ENCODE peak calls at places on chromosomes 16 and 17, in five cellular contexts. P is PC-3, K is fibroblast of lung, S is breast epithelium, E is ascending aorta. J is an unnamed sample.

GRCh38 chr17:29559640-29560039 is 7.2 kb downstream of the ABHD15 start:
- DNase-seq in S (no peak), K (no peak), E (no peak), P (no peak), J (no peak)

GRCh38 chr17:4480929-4481898 is 17.5 kb upstream of the SPNS2 start:
- DNase-seq in E (no peak), S (no peak), P (no peak), K (no peak), J (no peak)

GRCh38 chr17:34117332-34117731 is 137.8 kb upstream of the CCL2 start:
- DNase-seq in K (no peak), P (no peak), E (no peak), S (no peak), J (no peak)

GRCh38 chr16:16127469-16128116 is 95.7 kb downstream of the ABCC6 start:
- DNase-seq in K (peak; percentile 58), P (peak; percentile 74), S (no peak), E (no peak), J (peak; percentile 24)

GRCh38 chr16:57167537-57167936 is 18.3 kb downstream of the PSME3IP1 start:
- DNase-seq in K (no peak), E (no peak), S (no peak), P (no peak), J (no peak)

GRCh38 chr17:76642994-76643393 is 563 bp downstream of the ST6GALNAC1 start:
- DNase-seq in K (no peak), S (no peak), P (no peak), E (no peak), J (no peak)

GRCh38 chr16:27462200-27462845 is 60.3 kb downstream of the IL21R start:
- DNase-seq in P (no peak), S (no peak), K (no peak), E (no peak), J (no peak)

GRCh38 chr16:28998837-28999236 is 14.0 kb downstream of the LAT start:
- DNase-seq in K (no peak), P (no peak), E (no peak), S (no peak), J (no peak)

GRCh38 chr17:46773676-46774075 is 44.8 kb downstream of the WNT3 start:
- DNase-seq in P (no peak), E (no peak), S (no peak), K (no peak), J (no peak)

GRCh38 chr17:31680126-31680525 is 178.9 kb downstream of the COPRS start:
- DNase-seq in P (no peak), S (no peak), E (no peak), K (no peak), J (no peak)

GRCh38 chr16:2364638-2365210 is 24.2 kb upstream of the ABCA3 start:
- DNase-seq in P (peak; percentile 4), K (peak; percentile 9), S (no peak), E (no peak), J (no peak)

GRCh38 chr17:82545071-82545462 is 25.5 kb downstream of the FOXK2 start:
- DNase-seq in E (no peak), S (no peak), P (no peak), K (no peak), J (no peak)

GRCh38 chr17:1905190-1905919 is 75.5 kb downstream of the RPA1 start:
- DNase-seq in E (no peak), K (peak; percentile 11), S (no peak), P (no peak), J (no peak)

GRCh38 chr17:62032480-62032879 is 32.6 kb downstream of the MED13 start:
- DNase-seq in E (no peak), P (no peak), S (no peak), K (no peak), J (no peak)

GRCh38 chr17:14209215-14209614 is 27.4 kb downstream of the CDRT15 start:
- DNase-seq in S (no peak), P (no peak), K (no peak), E (no peak), J (no peak)

GRCh38 chr17:1590031-1590746 is 27.6 kb upstream of the PITPNA start:
- DNase-seq in P (peak; percentile 84), S (no peak), K (peak; percentile 88), E (no peak), J (peak; percentile 53)

DNA sequence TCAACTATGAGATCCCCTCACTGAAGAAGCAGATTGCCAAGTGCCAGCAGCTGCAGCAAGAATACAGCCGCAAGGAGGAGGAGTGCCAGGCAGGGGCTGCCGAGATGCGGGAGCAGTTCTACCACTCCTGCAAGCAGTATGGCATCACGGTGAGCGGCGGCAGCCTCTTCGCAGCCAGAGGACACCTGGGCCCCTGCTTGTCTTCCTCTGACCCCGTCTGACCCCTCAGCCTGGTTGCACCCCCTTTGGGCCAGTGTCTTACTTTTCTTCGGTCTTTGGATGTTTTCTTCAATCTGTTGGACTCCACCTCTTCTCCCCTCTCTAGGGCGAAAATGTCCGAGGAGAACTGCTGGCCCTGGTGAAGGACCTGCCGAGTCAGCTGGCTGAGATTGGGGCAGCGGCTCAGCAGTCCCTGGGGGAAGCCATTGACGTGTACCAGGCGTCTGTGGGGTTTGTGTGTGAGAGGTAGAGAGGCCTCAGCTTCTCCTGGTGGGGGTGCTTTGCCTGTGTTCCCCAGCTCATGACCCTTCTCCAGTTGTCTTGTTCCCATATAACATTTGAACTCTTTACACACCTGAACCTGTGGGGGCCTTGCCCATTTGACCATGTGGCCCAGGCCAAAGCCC is 4.4 kb downstream of the CDK5RAP3 start:
- DNase-seq in E (no peak), S (no peak), P (no peak), K (no peak), J (no peak)
- TF ChIP-seq CTCF in E (no peak), S (no peak), P (no peak), K (no peak), J (no peak)

DNA sequence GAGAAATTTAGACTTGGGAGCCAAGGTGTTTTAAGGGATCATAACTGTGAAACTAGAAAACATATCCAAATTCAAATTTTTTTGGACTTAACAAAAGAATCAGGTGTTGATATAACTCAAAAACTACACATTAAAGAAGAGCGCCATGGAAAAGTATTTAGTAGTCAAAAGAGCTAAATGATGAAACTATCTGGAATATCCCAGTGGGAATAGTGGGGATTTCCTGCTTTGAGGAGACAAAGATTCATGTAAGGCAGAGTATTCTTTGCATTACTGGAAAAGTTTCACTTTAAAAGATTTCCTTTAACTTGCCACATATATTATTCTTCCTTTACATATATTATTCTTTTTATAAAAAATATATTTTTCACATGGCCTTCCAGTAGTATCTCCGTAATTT is 40.3 kb upstream of the VPS4A start:
- DNase-seq in S (no peak), P (no peak), K (no peak), E (no peak), J (no peak)
- H3K27ac ChIP-seq in S (no peak overlapping the region), P (no peak overlapping the region), K (no peak overlapping the region), E (no peak overlapping the region), J (no peak overlapping the region)

DNA sequence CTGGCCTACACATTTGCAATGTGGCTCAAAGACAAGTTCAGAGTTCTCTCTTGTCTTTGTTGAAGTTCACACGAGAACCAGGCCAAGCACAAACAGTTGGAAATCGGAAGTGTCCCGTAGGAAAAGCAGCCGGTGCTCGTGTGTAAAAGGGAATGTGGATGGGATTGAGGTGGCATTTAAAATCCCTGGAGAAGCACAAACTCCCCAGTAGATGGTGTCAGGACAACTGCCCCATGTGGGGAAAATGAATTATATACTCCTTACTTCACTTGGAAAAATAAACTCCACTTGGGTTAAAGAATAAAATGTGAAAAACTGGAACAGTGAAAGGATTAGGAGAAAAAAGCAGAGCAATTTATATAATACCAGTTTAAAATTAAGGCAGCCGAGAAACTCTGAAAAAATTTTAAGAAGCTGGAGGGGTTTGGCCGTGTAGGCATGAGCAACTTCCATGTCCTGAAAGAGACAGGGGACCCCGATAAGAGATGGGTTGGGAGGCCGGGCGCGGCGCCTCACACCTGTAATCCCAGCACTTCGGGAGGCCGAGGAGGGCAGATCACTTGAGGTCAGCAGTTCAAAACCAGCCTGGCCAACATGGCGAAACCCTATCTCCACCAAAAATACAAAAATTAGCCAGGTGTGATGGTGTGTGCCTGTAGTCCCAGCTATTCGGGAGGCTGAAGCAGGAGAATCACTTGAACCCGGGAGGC is 28.1 kb downstream of the CBFA2T3 start:
- DNase-seq in S (no peak), P (peak; percentile 6), E (no peak), K (no peak), J (no peak)
- TF ChIP-seq CTCF in S (no peak), P (peak; percentile 14), E (no peak), K (no peak), J (peak; percentile 26)

GRCh38 chr16:87965973-87966667 is 14.9 kb downstream of the BANP start:
- DNase-seq in P (no peak), K (peak; percentile 83), E (no peak), S (no peak), J (no peak)

GRCh38 chr16:87965417-87965816 is 14.2 kb downstream of the BANP start:
- DNase-seq in S (no peak), E (no peak), K (no peak), P (no peak), J (no peak)

GRCh38 chr16:87966685-87967185 is 15.5 kb downstream of the BANP start:
- DNase-seq in P (no peak), E (no peak), K (peak; percentile 18), S (peak; percentile 69), J (no peak)

GRCh38 chr16:87970206-87970605 is 19.0 kb downstream of the BANP start:
- DNase-seq in P (no peak), E (no peak), K (peak; percentile 93), S (no peak), J (no peak)

GRCh38 chr16:87968541-87968940 is 17.3 kb downstream of the BANP start:
- DNase-seq in P (no peak), K (peak; percentile 94), S (no peak), E (no peak), J (peak; percentile 59)
- H3K27ac ChIP-seq in P (no peak overlapping the region), K (peak overlapping the region; percentile 49), S (peak overlapping the region; percentile 26), E (peak overlapping the region; percentile 91), J (peak overlapping the region; percentile 73)

GRCh38 chr16:76639685-76640289 is 362.6 kb downstream of the CNTNAP4 start:
- DNase-seq in S (no peak), P (peak; percentile 60), K (peak; percentile 0), E (no peak), J (no peak)
- TF ChIP-seq CTCF in S (no peak), P (peak; percentile 60), K (peak; percentile 47), E (no peak), J (peak; percentile 40)